ENCODE peak calls at places on chromosomes 6 and 20, in ten cellular contexts. One of them, this sample, is unnamed.

GRCh38 chr6:169935348-169935718 is 183.9 kb downstream of the ERMARD start:
- DNase-seq in A549: no peak
- DNase-seq in activated CD4-positive, alpha-beta T cell treated with anti-CD3 and anti-CD28 coated beads, Interleukin-2, amount 50 U/mL, for 4 hours: no peak
- DNase-seq in NCI-H1930: no peak
- DNase-seq in Calu3: no peak
- DNase-seq in mucosa of descending colon: no peak
- DNase-seq in GM23248: no peak
- DNase-seq in CD4-positive, CD25-positive, alpha-beta regulatory T cell: no peak
- DNase-seq in memory B cell: no peak
- DNase-seq in stimulated activated naive CD4-positive, alpha-beta T cell: no peak
- DNase-seq in this sample: no peak

GRCh38 chr6:53302678-53303360 is 45.9 kb downstream of the ELOVL5 start:
- DNase-seq in A549: peak
- DNase-seq in activated CD4-positive, alpha-beta T cell treated with anti-CD3 and anti-CD28 coated beads, Interleukin-2, amount 50 U/mL, for 4 hours: no peak
- DNase-seq in NCI-H1930: no peak
- DNase-seq in Calu3: no peak
- DNase-seq in mucosa of descending colon: no peak
- DNase-seq in GM23248: peak
- DNase-seq in CD4-positive, CD25-positive, alpha-beta regulatory T cell: peak
- DNase-seq in memory B cell: no peak
- DNase-seq in stimulated activated naive CD4-positive, alpha-beta T cell: peak
- DNase-seq in this sample: no peak

GRCh38 chr6:63598001-63598250 is 25.6 kb downstream of the LOC128125822 start:
- DNase-seq in A549: no peak
- DNase-seq in activated CD4-positive, alpha-beta T cell treated with anti-CD3 and anti-CD28 coated beads, Interleukin-2, amount 50 U/mL, for 4 hours: no peak
- DNase-seq in NCI-H1930: no peak
- DNase-seq in Calu3: no peak
- DNase-seq in mucosa of descending colon: no peak
- DNase-seq in GM23248: no peak
- DNase-seq in CD4-positive, CD25-positive, alpha-beta regulatory T cell: no peak
- DNase-seq in memory B cell: no peak
- DNase-seq in stimulated activated naive CD4-positive, alpha-beta T cell: no peak
- DNase-seq in this sample: peak

GRCh38 chr6:96923871-96924493 is 546 bp upstream of the KLHL32 start:
- DNase-seq in A549: no peak
- DNase-seq in activated CD4-positive, alpha-beta T cell treated with anti-CD3 and anti-CD28 coated beads, Interleukin-2, amount 50 U/mL, for 4 hours: no peak
- DNase-seq in NCI-H1930: no peak
- DNase-seq in Calu3: no peak
- DNase-seq in mucosa of descending colon: no peak
- DNase-seq in GM23248: peak
- DNase-seq in CD4-positive, CD25-positive, alpha-beta regulatory T cell: no peak
- DNase-seq in memory B cell: no peak
- DNase-seq in stimulated activated naive CD4-positive, alpha-beta T cell: no peak
- DNase-seq in this sample: no peak

GRCh38 chr6:126535585-126535984 is 195.7 kb downstream of the CENPW start:
- DNase-seq in A549: no peak
- DNase-seq in activated CD4-positive, alpha-beta T cell treated with anti-CD3 and anti-CD28 coated beads, Interleukin-2, amount 50 U/mL, for 4 hours: no peak
- DNase-seq in NCI-H1930: no peak
- DNase-seq in Calu3: no peak
- DNase-seq in mucosa of descending colon: no peak
- DNase-seq in GM23248: no peak
- DNase-seq in CD4-positive, CD25-positive, alpha-beta regulatory T cell: no peak
- DNase-seq in memory B cell: no peak
- DNase-seq in stimulated activated naive CD4-positive, alpha-beta T cell: no peak
- DNase-seq in this sample: no peak

GRCh38 chr6:151254451-151255081 is 14.8 kb downstream of the AKAP12 start:
- DNase-seq in A549: peak
- DNase-seq in activated CD4-positive, alpha-beta T cell treated with anti-CD3 and anti-CD28 coated beads, Interleukin-2, amount 50 U/mL, for 4 hours: no peak
- DNase-seq in NCI-H1930: no peak
- DNase-seq in Calu3: peak
- DNase-seq in mucosa of descending colon: no peak
- DNase-seq in GM23248: peak
- DNase-seq in CD4-positive, CD25-positive, alpha-beta regulatory T cell: no peak
- DNase-seq in memory B cell: no peak
- DNase-seq in stimulated activated naive CD4-positive, alpha-beta T cell: no peak
- DNase-seq in this sample: no peak

GRCh38 chr6:33962186-33962585 is 158.4 kb upstream of the MLN start:
- DNase-seq in A549: no peak
- DNase-seq in activated CD4-positive, alpha-beta T cell treated with anti-CD3 and anti-CD28 coated beads, Interleukin-2, amount 50 U/mL, for 4 hours: no peak
- DNase-seq in NCI-H1930: no peak
- DNase-seq in Calu3: no peak
- DNase-seq in mucosa of descending colon: no peak
- DNase-seq in GM23248: peak
- DNase-seq in CD4-positive, CD25-positive, alpha-beta regulatory T cell: no peak
- DNase-seq in memory B cell: no peak
- DNase-seq in stimulated activated naive CD4-positive, alpha-beta T cell: no peak
- DNase-seq in this sample: no peak

GRCh38 chr20:16624106-16624505 is 50.9 kb upstream of the KIF16B start:
- DNase-seq in A549: peak
- DNase-seq in activated CD4-positive, alpha-beta T cell treated with anti-CD3 and anti-CD28 coated beads, Interleukin-2, amount 50 U/mL, for 4 hours: no peak
- DNase-seq in NCI-H1930: no peak
- DNase-seq in Calu3: no peak
- DNase-seq in mucosa of descending colon: no peak
- DNase-seq in GM23248: no peak
- DNase-seq in CD4-positive, CD25-positive, alpha-beta regulatory T cell: no peak
- DNase-seq in memory B cell: no peak
- DNase-seq in stimulated activated naive CD4-positive, alpha-beta T cell: no peak
- DNase-seq in this sample: no peak

GRCh38 chr6:119241124-119241491 is 108.5 kb downstream of the MAN1A1 start:
- DNase-seq in A549: no peak
- DNase-seq in activated CD4-positive, alpha-beta T cell treated with anti-CD3 and anti-CD28 coated beads, Interleukin-2, amount 50 U/mL, for 4 hours: no peak
- DNase-seq in NCI-H1930: no peak
- DNase-seq in Calu3: no peak
- DNase-seq in mucosa of descending colon: no peak
- DNase-seq in GM23248: peak
- DNase-seq in CD4-positive, CD25-positive, alpha-beta regulatory T cell: no peak
- DNase-seq in memory B cell: no peak
- DNase-seq in stimulated activated naive CD4-positive, alpha-beta T cell: no peak
- DNase-seq in this sample: no peak

GRCh38 chr6:4852938-4853337 is 76.7 kb downstream of the CDYL start:
- DNase-seq in A549: no peak
- DNase-seq in activated CD4-positive, alpha-beta T cell treated with anti-CD3 and anti-CD28 coated beads, Interleukin-2, amount 50 U/mL, for 4 hours: no peak
- DNase-seq in NCI-H1930: no peak
- DNase-seq in Calu3: no peak
- DNase-seq in mucosa of descending colon: no peak
- DNase-seq in GM23248: no peak
- DNase-seq in CD4-positive, CD25-positive, alpha-beta regulatory T cell: no peak
- DNase-seq in memory B cell: no peak
- DNase-seq in stimulated activated naive CD4-positive, alpha-beta T cell: no peak
- DNase-seq in this sample: no peak

GRCh38 chr6:99241905-99242534 is 107.5 kb downstream of the FAXC start:
- DNase-seq in A549: peak
- DNase-seq in activated CD4-positive, alpha-beta T cell treated with anti-CD3 and anti-CD28 coated beads, Interleukin-2, amount 50 U/mL, for 4 hours: no peak
- DNase-seq in NCI-H1930: peak
- DNase-seq in Calu3: peak
- DNase-seq in mucosa of descending colon: no peak
- DNase-seq in GM23248: peak
- DNase-seq in CD4-positive, CD25-positive, alpha-beta regulatory T cell: no peak
- DNase-seq in memory B cell: no peak
- DNase-seq in stimulated activated naive CD4-positive, alpha-beta T cell: no peak
- DNase-seq in this sample: no peak

GRCh38 chr6:29529956-29530355 is 29.6 kb downstream of the UBD start:
- DNase-seq in A549: no peak
- DNase-seq in activated CD4-positive, alpha-beta T cell treated with anti-CD3 and anti-CD28 coated beads, Interleukin-2, amount 50 U/mL, for 4 hours: no peak
- DNase-seq in NCI-H1930: no peak
- DNase-seq in Calu3: no peak
- DNase-seq in mucosa of descending colon: no peak
- DNase-seq in GM23248: no peak
- DNase-seq in CD4-positive, CD25-positive, alpha-beta regulatory T cell: no peak
- DNase-seq in memory B cell: no peak
- DNase-seq in stimulated activated naive CD4-positive, alpha-beta T cell: no peak
- DNase-seq in this sample: no peak

GRCh38 chr6:125099211-125100017 is 54.2 kb upstream of the TPD52L1 start:
- DNase-seq in A549: peak
- DNase-seq in activated CD4-positive, alpha-beta T cell treated with anti-CD3 and anti-CD28 coated beads, Interleukin-2, amount 50 U/mL, for 4 hours: no peak
- DNase-seq in NCI-H1930: peak
- DNase-seq in Calu3: peak
- DNase-seq in mucosa of descending colon: peak
- DNase-seq in GM23248: peak
- DNase-seq in CD4-positive, CD25-positive, alpha-beta regulatory T cell: no peak
- DNase-seq in memory B cell: no peak
- DNase-seq in stimulated activated naive CD4-positive, alpha-beta T cell: no peak
- DNase-seq in this sample: peak

GRCh38 chr20:11124849-11125505 is 451.2 kb upstream of the JAG1 start:
- DNase-seq in A549: no peak
- DNase-seq in activated CD4-positive, alpha-beta T cell treated with anti-CD3 and anti-CD28 coated beads, Interleukin-2, amount 50 U/mL, for 4 hours: no peak
- DNase-seq in NCI-H1930: no peak
- DNase-seq in Calu3: no peak
- DNase-seq in mucosa of descending colon: no peak
- DNase-seq in GM23248: peak
- DNase-seq in CD4-positive, CD25-positive, alpha-beta regulatory T cell: no peak
- DNase-seq in memory B cell: no peak
- DNase-seq in stimulated activated naive CD4-positive, alpha-beta T cell: no peak
- DNase-seq in this sample: no peak

GRCh38 chr6:145372671-145373123 is 362.6 kb downstream of the EPM2A start:
- DNase-seq in A549: no peak
- DNase-seq in activated CD4-positive, alpha-beta T cell treated with anti-CD3 and anti-CD28 coated beads, Interleukin-2, amount 50 U/mL, for 4 hours: no peak
- DNase-seq in NCI-H1930: no peak
- DNase-seq in Calu3: no peak
- DNase-seq in mucosa of descending colon: no peak
- DNase-seq in GM23248: peak
- DNase-seq in CD4-positive, CD25-positive, alpha-beta regulatory T cell: peak
- DNase-seq in memory B cell: no peak
- DNase-seq in stimulated activated naive CD4-positive, alpha-beta T cell: no peak
- DNase-seq in this sample: no peak

GRCh38 chr6:169188051-169188863 is 65.4 kb downstream of the THBS2 start:
- DNase-seq in A549: no peak
- DNase-seq in activated CD4-positive, alpha-beta T cell treated with anti-CD3 and anti-CD28 coated beads, Interleukin-2, amount 50 U/mL, for 4 hours: no peak
- DNase-seq in NCI-H1930: no peak
- DNase-seq in Calu3: no peak
- DNase-seq in mucosa of descending colon: no peak
- DNase-seq in GM23248: peak
- DNase-seq in CD4-positive, CD25-positive, alpha-beta regulatory T cell: no peak
- DNase-seq in memory B cell: no peak
- DNase-seq in stimulated activated naive CD4-positive, alpha-beta T cell: no peak
- DNase-seq in this sample: no peak

GRCh38 chr20:8744228-8744844 is 324.6 kb upstream of the PLCB4 start:
- DNase-seq in A549: no peak
- DNase-seq in activated CD4-positive, alpha-beta T cell treated with anti-CD3 and anti-CD28 coated beads, Interleukin-2, amount 50 U/mL, for 4 hours: no peak
- DNase-seq in NCI-H1930: no peak
- DNase-seq in Calu3: no peak
- DNase-seq in mucosa of descending colon: no peak
- DNase-seq in GM23248: peak
- DNase-seq in CD4-positive, CD25-positive, alpha-beta regulatory T cell: no peak
- DNase-seq in memory B cell: no peak
- DNase-seq in stimulated activated naive CD4-positive, alpha-beta T cell: no peak
- DNase-seq in this sample: no peak

GRCh38 chr6:30411515-30412207 is 66.7 kb downstream of the RPP21 start:
- DNase-seq in A549: peak
- DNase-seq in activated CD4-positive, alpha-beta T cell treated with anti-CD3 and anti-CD28 coated beads, Interleukin-2, amount 50 U/mL, for 4 hours: peak
- DNase-seq in NCI-H1930: peak
- DNase-seq in Calu3: peak
- DNase-seq in mucosa of descending colon: no peak
- DNase-seq in GM23248: peak
- DNase-seq in CD4-positive, CD25-positive, alpha-beta regulatory T cell: peak
- DNase-seq in memory B cell: peak
- DNase-seq in stimulated activated naive CD4-positive, alpha-beta T cell: peak
- DNase-seq in this sample: no peak

GRCh38 chr6:30071081-30071818 is 4.3 kb downstream of the PPP1R11 start:
- DNase-seq in A549: no peak
- DNase-seq in activated CD4-positive, alpha-beta T cell treated with anti-CD3 and anti-CD28 coated beads, Interleukin-2, amount 50 U/mL, for 4 hours: no peak
- DNase-seq in NCI-H1930: no peak
- DNase-seq in Calu3: no peak
- DNase-seq in mucosa of descending colon: peak
- DNase-seq in GM23248: peak
- DNase-seq in CD4-positive, CD25-positive, alpha-beta regulatory T cell: no peak
- DNase-seq in memory B cell: no peak
- DNase-seq in stimulated activated naive CD4-positive, alpha-beta T cell: no peak
- DNase-seq in this sample: no peak

GRCh38 chr6:46637145-46637544 is 15.5 kb downstream of the CYP39A1 start:
- DNase-seq in A549: peak
- DNase-seq in activated CD4-positive, alpha-beta T cell treated with anti-CD3 and anti-CD28 coated beads, Interleukin-2, amount 50 U/mL, for 4 hours: no peak
- DNase-seq in NCI-H1930: no peak
- DNase-seq in Calu3: no peak
- DNase-seq in mucosa of descending colon: no peak
- DNase-seq in GM23248: peak
- DNase-seq in CD4-positive, CD25-positive, alpha-beta regulatory T cell: no peak
- DNase-seq in memory B cell: no peak
- DNase-seq in stimulated activated naive CD4-positive, alpha-beta T cell: no peak
- DNase-seq in this sample: no peak

GRCh38 chr6:80338201-80338836 is 231.8 kb downstream of the BCKDHB start:
- DNase-seq in A549: peak
- DNase-seq in activated CD4-positive, alpha-beta T cell treated with anti-CD3 and anti-CD28 coated beads, Interleukin-2, amount 50 U/mL, for 4 hours: peak
- DNase-seq in NCI-H1930: no peak
- DNase-seq in Calu3: peak
- DNase-seq in mucosa of descending colon: peak
- DNase-seq in GM23248: no peak
- DNase-seq in CD4-positive, CD25-positive, alpha-beta regulatory T cell: peak
- DNase-seq in memory B cell: peak
- DNase-seq in stimulated activated naive CD4-positive, alpha-beta T cell: peak
- DNase-seq in this sample: peak

GRCh38 chr6:170445487-170445886 is 107.6 kb downstream of the PSMB1 start:
- DNase-seq in A549: no peak
- DNase-seq in activated CD4-positive, alpha-beta T cell treated with anti-CD3 and anti-CD28 coated beads, Interleukin-2, amount 50 U/mL, for 4 hours: no peak
- DNase-seq in NCI-H1930: no peak
- DNase-seq in Calu3: no peak
- DNase-seq in mucosa of descending colon: peak
- DNase-seq in GM23248: no peak
- DNase-seq in CD4-positive, CD25-positive, alpha-beta regulatory T cell: no peak
- DNase-seq in memory B cell: no peak
- DNase-seq in stimulated activated naive CD4-positive, alpha-beta T cell: no peak
- DNase-seq in this sample: no peak

GRCh38 chr20:63740070-63740500 is 509 bp downstream of the SLC2A4RG start:
- DNase-seq in A549: no peak
- DNase-seq in activated CD4-positive, alpha-beta T cell treated with anti-CD3 and anti-CD28 coated beads, Interleukin-2, amount 50 U/mL, for 4 hours: no peak
- DNase-seq in NCI-H1930: peak
- DNase-seq in Calu3: peak
- DNase-seq in mucosa of descending colon: peak
- DNase-seq in GM23248: peak
- DNase-seq in CD4-positive, CD25-positive, alpha-beta regulatory T cell: peak
- DNase-seq in memory B cell: no peak
- DNase-seq in stimulated activated naive CD4-positive, alpha-beta T cell: peak
- DNase-seq in this sample: no peak

GRCh38 chr20:24646331-24646730 is 176.9 kb downstream of the SYNDIG1 start:
- DNase-seq in A549: no peak
- DNase-seq in activated CD4-positive, alpha-beta T cell treated with anti-CD3 and anti-CD28 coated beads, Interleukin-2, amount 50 U/mL, for 4 hours: no peak
- DNase-seq in NCI-H1930: no peak
- DNase-seq in Calu3: no peak
- DNase-seq in mucosa of descending colon: no peak
- DNase-seq in GM23248: no peak
- DNase-seq in CD4-positive, CD25-positive, alpha-beta regulatory T cell: no peak
- DNase-seq in memory B cell: no peak
- DNase-seq in stimulated activated naive CD4-positive, alpha-beta T cell: no peak
- DNase-seq in this sample: no peak

GRCh38 chr6:31822038-31822821 is 5.3 kb upstream of the HSPA1B start:
- DNase-seq in A549: peak
- DNase-seq in activated CD4-positive, alpha-beta T cell treated with anti-CD3 and anti-CD28 coated beads, Interleukin-2, amount 50 U/mL, for 4 hours: no peak
- DNase-seq in NCI-H1930: peak
- DNase-seq in Calu3: peak
- DNase-seq in mucosa of descending colon: peak
- DNase-seq in GM23248: peak
- DNase-seq in CD4-positive, CD25-positive, alpha-beta regulatory T cell: peak
- DNase-seq in memory B cell: no peak
- DNase-seq in stimulated activated naive CD4-positive, alpha-beta T cell: peak
- DNase-seq in this sample: no peak

This sample was measured in NCI-H187.